ENCODE peak calls at places on chromosomes 13 and 19, in four cellular contexts. W, J, C and X are unnamed samples.

GRCh38 chr19:8552810-8553209 is 24.4 kb downstream of the MYO1F start:
- DNase-seq in W (peak), J (no peak), C (peak), X (no peak)

GRCh38 chr19:18501832-18502231 is 20.0 kb downstream of the ELL start:
- DNase-seq in W (no peak), J (peak), C (no peak), X (no peak)

GRCh38 chr13:101417043-101417406 is 717 bp upstream of the NALCN start:
- DNase-seq in W (peak), J (no peak), C (peak), X (peak)

GRCh38 chr19:5436101-5436947 is 18.9 kb upstream of the ZNRF4 start:
- DNase-seq in W (peak), J (no peak), C (peak), X (no peak)

GRCh38 chr19:44598880-44599279 is 14.5 kb upstream of the IGSF23 start:
- DNase-seq in W (no peak), J (peak), C (no peak), X (no peak)

GRCh38 chr13:45121421-45121820 is 1.1 kb downstream of the GTF2F2 start:
- DNase-seq in W (peak), J (no peak), C (peak), X (peak)

GRCh38 chr19:2722541-2723344 is 1.6 kb upstream of the DIRAS1 start:
- DNase-seq in W (peak), J (no peak), C (peak), X (peak)

GRCh38 chr13:34065915-34066314 is 248.0 kb downstream of the RFC3 start:
- DNase-seq in W (no peak), J (no peak), C (no peak), X (peak)

GRCh38 chr13:93320942-93321341 is 94.3 kb downstream of the GPC6 start:
- DNase-seq in W (peak), J (no peak), C (peak), X (peak)

GRCh38 chr13:37369618-37370017 is 228.9 kb downstream of the POSTN start:
- DNase-seq in W (peak), J (no peak), C (peak), X (peak)

GRCh38 chr13:112779856-112780604 is 90.2 kb downstream of the ATP11A start:
- DNase-seq in W (peak), J (no peak), C (no peak), X (peak)

GRCh38 chr13:99916366-99917103 is 55.0 kb downstream of the ZIC5 start:
- DNase-seq in W (peak), J (peak), C (peak), X (peak)

GRCh38 chr19:6374711-6375410 is 872 bp downstream of the PSPN start:
- DNase-seq in W (no peak), J (no peak), C (no peak), X (no peak)

GRCh38 chr19:51136333-51136732 is 5.8 kb upstream of the SIGLEC7 start:
- DNase-seq in W (no peak), J (no peak), C (no peak), X (no peak)

GRCh38 chr19:49798574-49798973 is 14.5 kb downstream of the FUZ start:
- DNase-seq in W (no peak), J (no peak), C (no peak), X (no peak)

GRCh38 chr13:95023405-95023804 is 277.8 kb downstream of the ABCC4 start:
- DNase-seq in W (no peak), J (no peak), C (no peak), X (peak)

GRCh38 chr19:2199215-2199614 is 35.5 kb downstream of the DOT1L start:
- DNase-seq in W (no peak), J (no peak), C (no peak), X (no peak)

GRCh38 chr13:99322297-99323103 is 15.3 kb upstream of the GPR183 start:
- DNase-seq in W (peak), J (no peak), C (peak), X (peak)

DNA sequence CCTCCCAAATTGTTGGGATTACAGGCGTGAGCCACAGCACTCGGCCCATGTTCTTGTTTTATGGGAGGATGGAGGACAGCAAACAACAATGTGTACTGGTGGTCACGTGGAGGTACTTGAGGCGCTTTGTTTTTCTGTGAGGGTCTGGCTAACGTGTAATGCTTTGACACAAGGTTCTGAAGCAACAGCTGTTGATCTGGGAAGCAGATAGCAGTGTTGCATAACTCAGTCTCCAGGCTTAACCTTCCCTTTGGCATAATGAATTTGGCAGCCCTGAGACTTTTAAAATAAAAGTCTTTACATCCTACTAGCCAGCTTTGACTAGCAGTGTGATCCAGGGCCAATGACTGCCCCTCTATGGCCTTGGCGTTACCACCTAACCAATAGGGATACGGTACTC is 6.9 kb upstream of the ZNF580 start:
- DNase-seq in W (no peak), J (no peak), C (no peak), X (no peak)
- H3K4me3 ChIP-seq in W (no peak), J (no peak), C (no peak), X (no peak)

DNA sequence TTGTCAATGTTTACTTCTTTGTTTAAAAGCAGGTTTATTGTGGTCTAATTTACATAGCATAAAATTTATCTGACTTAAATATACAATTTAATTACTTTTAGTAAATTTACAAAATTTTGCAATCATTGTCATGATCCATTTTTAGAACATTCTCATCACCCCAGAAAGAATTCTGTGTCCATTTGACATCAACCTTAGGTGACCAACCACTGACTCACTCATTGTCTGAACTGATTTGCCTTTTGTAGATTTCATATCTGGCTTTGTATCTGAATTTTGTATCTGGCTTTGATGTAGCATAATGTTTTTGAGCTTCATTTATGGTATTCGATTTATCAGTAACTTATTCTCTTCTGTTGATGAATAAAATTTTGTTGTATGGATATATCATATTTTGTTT is 40.4 kb downstream of the EDNRB start:
- DNase-seq in W (no peak), J (no peak), C (no peak), X (no peak)
- H3K4me3 ChIP-seq in W (no peak), J (no peak), C (no peak), X (no peak)

GRCh38 chr19:850221-850978 is 1.7 kb upstream of the ELANE start:
- DNase-seq in W (peak), J (peak), C (peak), X (peak)
- H3K4me3 ChIP-seq in W (peak), J (no peak), C (no peak), X (no peak)

GRCh38 chr13:96091932-96092253 is 2.0 kb downstream of the HS6ST3 start:
- DNase-seq in W (no peak), J (no peak), C (no peak), X (no peak)
- H3K4me3 ChIP-seq in W (no peak), J (peak), C (no peak), X (no peak)

DNA sequence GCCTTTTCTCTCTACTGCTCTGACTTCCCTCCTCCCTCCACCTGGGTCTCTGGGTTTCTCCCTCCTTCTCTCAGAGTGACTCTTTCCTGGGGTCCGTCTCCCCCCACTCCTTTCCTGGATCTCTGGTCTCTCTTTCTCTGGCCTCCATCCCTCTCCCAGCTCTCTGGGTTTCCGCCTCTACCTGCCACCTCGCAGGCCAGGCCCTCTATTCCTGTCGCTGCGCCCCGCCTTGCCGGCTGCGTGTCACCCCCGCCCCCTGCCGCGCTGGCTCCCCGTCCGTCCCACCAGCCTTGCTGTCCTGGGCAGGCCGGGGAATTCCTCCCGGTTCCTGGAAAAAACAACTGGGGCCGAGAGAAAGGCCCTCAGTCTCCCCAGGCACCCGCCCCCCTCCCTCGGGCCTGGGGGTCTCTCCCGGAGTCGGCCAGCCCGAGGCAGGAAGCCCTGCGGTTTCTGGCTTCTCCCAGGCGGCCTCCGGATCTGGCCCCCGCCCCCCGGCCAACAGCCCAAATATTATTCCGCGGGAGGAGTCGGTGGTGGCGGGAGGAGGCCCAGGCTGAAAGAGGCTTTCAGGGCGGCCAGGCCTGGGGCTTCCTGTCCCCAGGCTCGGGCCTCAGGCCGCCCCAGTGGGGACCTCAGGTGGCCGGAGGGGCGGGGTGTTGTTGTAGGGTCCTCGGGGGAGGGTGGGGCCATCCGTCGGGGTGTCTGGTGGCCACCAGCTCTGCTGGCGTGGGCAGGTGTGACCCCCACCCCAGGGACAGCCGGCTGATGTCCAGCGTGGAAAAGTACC is 9.3 kb downstream of the IRF2BP1 start:
- DNase-seq in W (no peak), J (peak), C (peak), X (no peak)
- H3K4me3 ChIP-seq in W (peak), J (no peak), C (no peak), X (no peak)

DNA sequence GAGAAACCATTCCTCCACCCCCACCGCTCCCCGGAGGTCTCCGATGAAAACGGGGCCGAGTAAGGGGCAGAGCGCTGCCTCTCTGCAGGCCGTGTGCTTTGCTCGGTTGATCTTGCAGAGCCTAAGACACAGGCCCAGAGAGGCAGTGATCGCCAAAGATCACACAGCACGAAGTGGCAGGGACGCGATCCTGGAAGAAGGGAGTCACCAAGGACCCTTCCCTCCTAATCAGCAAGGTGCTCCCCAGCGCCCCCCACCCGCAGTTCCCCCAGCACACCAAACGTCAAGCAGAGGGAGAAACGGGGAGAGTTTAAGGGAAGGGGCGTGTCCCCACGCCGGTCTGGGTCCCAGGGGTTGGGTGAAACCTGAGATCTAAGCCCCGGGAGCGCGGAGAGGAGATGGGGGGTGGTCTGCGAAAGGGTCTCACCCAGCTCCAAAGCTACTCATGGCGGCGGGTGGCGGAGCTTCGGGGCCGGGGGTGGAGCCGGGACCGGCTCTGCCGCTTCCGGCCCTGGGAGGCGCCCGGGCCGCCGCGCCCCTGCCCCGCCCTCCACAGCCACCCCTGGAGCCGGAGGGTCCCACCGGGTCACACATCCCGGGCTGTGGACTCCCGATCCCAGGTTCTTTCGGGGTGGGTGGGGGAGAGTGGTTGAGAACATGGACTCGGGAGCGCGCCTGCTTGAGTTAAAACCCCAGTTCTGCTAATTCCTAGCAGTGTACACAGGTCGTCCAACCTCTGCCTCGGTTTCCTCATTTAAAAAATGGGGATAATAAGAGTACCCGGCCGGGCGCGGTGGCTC is at the start of gene EML2:
- DNase-seq in W (peak), J (peak), C (peak), X (peak)
- H3K4me3 ChIP-seq in W (peak), J (peak), C (peak), X (peak)